ENCODE peak calls at places on chromosomes 1 and 21, in seven cellular contexts. One of them, this sample, is unnamed.

GRCh38 chr1:63367218-63368103 is at the start of gene ALG6:
- DNase-seq in astrocyte of the spinal cord: peak
- DNase-seq in lower lobe of right lung: peak
- DNase-seq in WERI-Rb-1: peak
- DNase-seq in stomach: peak
- DNase-seq in body of pancreas: peak
- DNase-seq in HFF-Myc: peak
- DNase-seq in this sample: peak

GRCh38 chr1:42484382-42484781 is 21.3 kb downstream of the CCDC30 start:
- DNase-seq in astrocyte of the spinal cord: peak
- DNase-seq in lower lobe of right lung: no peak
- DNase-seq in WERI-Rb-1: peak
- DNase-seq in stomach: no peak
- DNase-seq in body of pancreas: no peak
- DNase-seq in HFF-Myc: peak
- DNase-seq in this sample: no peak

GRCh38 chr1:182786223-182787001 is 3.2 kb upstream of the NPL start:
- DNase-seq in astrocyte of the spinal cord: peak
- DNase-seq in lower lobe of right lung: peak
- DNase-seq in WERI-Rb-1: peak
- DNase-seq in stomach: peak
- DNase-seq in body of pancreas: peak
- DNase-seq in HFF-Myc: peak
- DNase-seq in this sample: peak

GRCh38 chr1:183804916-183805734 is at the start of gene RGL1:
- DNase-seq in astrocyte of the spinal cord: peak
- DNase-seq in lower lobe of right lung: peak
- DNase-seq in WERI-Rb-1: peak
- DNase-seq in stomach: peak
- DNase-seq in body of pancreas: peak
- DNase-seq in HFF-Myc: no peak
- DNase-seq in this sample: peak

GRCh38 chr1:222546548-222547259 is 1.2 kb downstream of the HHIPL2 start:
- DNase-seq in astrocyte of the spinal cord: peak
- DNase-seq in lower lobe of right lung: no peak
- DNase-seq in WERI-Rb-1: peak
- DNase-seq in stomach: no peak
- DNase-seq in body of pancreas: no peak
- DNase-seq in HFF-Myc: peak
- DNase-seq in this sample: peak

GRCh38 chr1:28259935-28260802 is 851 bp downstream of the SESN2 start:
- DNase-seq in astrocyte of the spinal cord: peak
- DNase-seq in lower lobe of right lung: peak
- DNase-seq in WERI-Rb-1: peak
- DNase-seq in stomach: peak
- DNase-seq in body of pancreas: peak
- DNase-seq in HFF-Myc: peak
- DNase-seq in this sample: no peak

GRCh38 chr1:155329980-155330598 is 9.4 kb downstream of the RUSC1 start:
- DNase-seq in astrocyte of the spinal cord: no peak
- DNase-seq in lower lobe of right lung: no peak
- DNase-seq in WERI-Rb-1: peak
- DNase-seq in stomach: no peak
- DNase-seq in body of pancreas: no peak
- DNase-seq in HFF-Myc: no peak
- DNase-seq in this sample: no peak

GRCh38 chr1:59332983-59333382 is 36.1 kb downstream of the FGGY start:
- DNase-seq in astrocyte of the spinal cord: peak
- DNase-seq in lower lobe of right lung: no peak
- DNase-seq in WERI-Rb-1: no peak
- DNase-seq in stomach: no peak
- DNase-seq in body of pancreas: no peak
- DNase-seq in HFF-Myc: peak
- DNase-seq in this sample: peak

GRCh38 chr1:200133123-200133522 is 105.6 kb downstream of the NR5A2 start:
- DNase-seq in astrocyte of the spinal cord: no peak
- DNase-seq in lower lobe of right lung: no peak
- DNase-seq in WERI-Rb-1: no peak
- DNase-seq in stomach: no peak
- DNase-seq in body of pancreas: no peak
- DNase-seq in HFF-Myc: no peak
- DNase-seq in this sample: no peak

GRCh38 chr21:43191521-43191920 is 22.7 kb downstream of the CRYAA start:
- DNase-seq in astrocyte of the spinal cord: no peak
- DNase-seq in lower lobe of right lung: no peak
- DNase-seq in WERI-Rb-1: peak
- DNase-seq in stomach: no peak
- DNase-seq in body of pancreas: no peak
- DNase-seq in HFF-Myc: no peak
- DNase-seq in this sample: no peak

GRCh38 chr1:89322402-89322801 is 41.5 kb upstream of the GBP6 start:
- DNase-seq in astrocyte of the spinal cord: no peak
- DNase-seq in lower lobe of right lung: no peak
- DNase-seq in WERI-Rb-1: no peak
- DNase-seq in stomach: no peak
- DNase-seq in body of pancreas: no peak
- DNase-seq in HFF-Myc: no peak
- DNase-seq in this sample: no peak

GRCh38 chr1:68497358-68497698 is 446 bp upstream of the DEPDC1 start:
- DNase-seq in astrocyte of the spinal cord: no peak
- DNase-seq in lower lobe of right lung: no peak
- DNase-seq in WERI-Rb-1: no peak
- DNase-seq in stomach: no peak
- DNase-seq in body of pancreas: no peak
- DNase-seq in HFF-Myc: no peak
- DNase-seq in this sample: no peak

GRCh38 chr21:45112371-45112770 is 38.0 kb downstream of the ADARB1 start:
- DNase-seq in astrocyte of the spinal cord: no peak
- DNase-seq in lower lobe of right lung: no peak
- DNase-seq in WERI-Rb-1: no peak
- DNase-seq in stomach: no peak
- DNase-seq in body of pancreas: no peak
- DNase-seq in HFF-Myc: no peak
- DNase-seq in this sample: no peak

GRCh38 chr21:20999567-21000169 is 1.5 kb downstream of the NCAM2 start:
- DNase-seq in astrocyte of the spinal cord: peak
- DNase-seq in lower lobe of right lung: no peak
- DNase-seq in WERI-Rb-1: peak
- DNase-seq in stomach: no peak
- DNase-seq in body of pancreas: peak
- DNase-seq in HFF-Myc: peak
- DNase-seq in this sample: no peak

GRCh38 chr21:42352433-42353095 is 1.8 kb upstream of the TFF2 start:
- DNase-seq in astrocyte of the spinal cord: no peak
- DNase-seq in lower lobe of right lung: no peak
- DNase-seq in WERI-Rb-1: no peak
- DNase-seq in stomach: peak
- DNase-seq in body of pancreas: no peak
- DNase-seq in HFF-Myc: no peak
- DNase-seq in this sample: no peak

GRCh38 chr21:46424621-46425020 is 34.1 kb upstream of the DIP2A start:
- DNase-seq in astrocyte of the spinal cord: no peak
- DNase-seq in lower lobe of right lung: peak
- DNase-seq in WERI-Rb-1: no peak
- DNase-seq in stomach: no peak
- DNase-seq in body of pancreas: no peak
- DNase-seq in HFF-Myc: no peak
- DNase-seq in this sample: no peak

GRCh38 chr1:92484472-92485373 is 2.0 kb downstream of the GFI1 start:
- DNase-seq in astrocyte of the spinal cord: no peak
- DNase-seq in lower lobe of right lung: peak
- DNase-seq in WERI-Rb-1: peak
- DNase-seq in stomach: peak
- DNase-seq in body of pancreas: peak
- DNase-seq in HFF-Myc: no peak
- DNase-seq in this sample: no peak

GRCh38 chr1:90768826-90769225 is 51.7 kb upstream of the BARHL2 start:
- DNase-seq in astrocyte of the spinal cord: no peak
- DNase-seq in lower lobe of right lung: no peak
- DNase-seq in WERI-Rb-1: no peak
- DNase-seq in stomach: no peak
- DNase-seq in body of pancreas: no peak
- DNase-seq in HFF-Myc: no peak
- DNase-seq in this sample: no peak

GRCh38 chr1:230375795-230376194 is 50.3 kb downstream of the PGBD5 start:
- DNase-seq in astrocyte of the spinal cord: no peak
- DNase-seq in lower lobe of right lung: no peak
- DNase-seq in WERI-Rb-1: no peak
- DNase-seq in stomach: no peak
- DNase-seq in body of pancreas: peak
- DNase-seq in HFF-Myc: no peak
- DNase-seq in this sample: no peak

GRCh38 chr1:6358757-6359567 is 34.6 kb downstream of the ACOT7 start:
- DNase-seq in astrocyte of the spinal cord: peak
- DNase-seq in lower lobe of right lung: peak
- DNase-seq in WERI-Rb-1: no peak
- DNase-seq in stomach: no peak
- DNase-seq in body of pancreas: peak
- DNase-seq in HFF-Myc: peak
- DNase-seq in this sample: no peak

GRCh38 chr21:42681296-42682206 is 28.1 kb downstream of the PDE9A start:
- DNase-seq in astrocyte of the spinal cord: no peak
- DNase-seq in lower lobe of right lung: no peak
- DNase-seq in WERI-Rb-1: no peak
- DNase-seq in stomach: no peak
- DNase-seq in body of pancreas: no peak
- DNase-seq in HFF-Myc: no peak
- DNase-seq in this sample: no peak

GRCh38 chr1:43970911-43971310 is 1.1 kb downstream of the DPH2 start:
- DNase-seq in astrocyte of the spinal cord: no peak
- DNase-seq in lower lobe of right lung: no peak
- DNase-seq in WERI-Rb-1: no peak
- DNase-seq in stomach: no peak
- DNase-seq in body of pancreas: no peak
- DNase-seq in HFF-Myc: no peak
- DNase-seq in this sample: no peak

GRCh38 chr1:43970502-43970901 is 692 bp downstream of the DPH2 start:
- DNase-seq in astrocyte of the spinal cord: no peak
- DNase-seq in lower lobe of right lung: no peak
- DNase-seq in WERI-Rb-1: no peak
- DNase-seq in stomach: no peak
- DNase-seq in body of pancreas: no peak
- DNase-seq in HFF-Myc: no peak
- DNase-seq in this sample: no peak

GRCh38 chr1:43968348-43968948 is 1.4 kb upstream of the DPH2 start:
- DNase-seq in astrocyte of the spinal cord: no peak
- DNase-seq in lower lobe of right lung: no peak
- DNase-seq in WERI-Rb-1: no peak
- DNase-seq in stomach: no peak
- DNase-seq in body of pancreas: peak
- DNase-seq in HFF-Myc: no peak
- DNase-seq in this sample: no peak

GRCh38 chr1:43969746-43970466 is at the start of gene DPH2:
- DNase-seq in astrocyte of the spinal cord: peak
- DNase-seq in lower lobe of right lung: peak
- DNase-seq in WERI-Rb-1: peak
- DNase-seq in stomach: peak
- DNase-seq in body of pancreas: peak
- DNase-seq in HFF-Myc: peak
- DNase-seq in this sample: peak

GRCh38 chr1:43969416-43969745 is 429 bp upstream of the DPH2 start:
- DNase-seq in astrocyte of the spinal cord: no peak
- DNase-seq in lower lobe of right lung: no peak
- DNase-seq in WERI-Rb-1: no peak
- DNase-seq in stomach: no peak
- DNase-seq in body of pancreas: no peak
- DNase-seq in HFF-Myc: no peak
- DNase-seq in this sample: no peak
- H3K4me3 ChIP-seq in astrocyte of the spinal cord: no peak
- H3K4me3 ChIP-seq in lower lobe of right lung: peak
- H3K4me3 ChIP-seq in WERI-Rb-1: peak
- H3K4me3 ChIP-seq in stomach: peak
- H3K4me3 ChIP-seq in body of pancreas: no peak
- H3K4me3 ChIP-seq in HFF-Myc: no peak
- H3K4me3 ChIP-seq in this sample: peak

DNA sequence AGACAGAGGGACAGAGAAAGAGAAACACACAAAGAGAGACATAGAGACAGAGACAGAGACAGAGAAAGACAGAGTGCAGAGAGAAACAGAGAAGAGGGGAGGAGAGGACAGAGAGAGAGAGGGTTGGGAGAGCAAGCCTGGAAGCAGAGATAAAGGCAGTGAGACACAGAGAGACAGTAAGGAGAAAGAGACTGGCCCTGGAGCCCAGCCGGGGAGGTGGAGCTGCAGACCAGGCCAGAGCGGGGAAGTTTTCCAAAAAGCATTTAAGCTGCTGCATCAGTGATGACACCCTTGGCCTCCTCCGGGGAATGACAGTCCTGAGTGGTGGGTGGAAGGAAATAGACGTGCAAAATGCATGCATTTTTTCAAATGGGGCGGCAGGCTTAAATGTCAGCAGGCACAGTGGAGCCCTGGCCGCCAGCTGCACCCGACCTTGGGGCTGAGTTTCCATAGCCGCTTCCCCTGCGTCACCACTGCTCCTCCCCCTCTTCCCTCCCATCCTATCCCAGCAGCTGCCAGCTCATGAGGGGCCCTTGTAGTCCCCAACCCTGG is 95.4 kb upstream of the KLHDC7A start:
- DNase-seq in astrocyte of the spinal cord: no peak
- DNase-seq in lower lobe of right lung: no peak
- DNase-seq in WERI-Rb-1: peak
- DNase-seq in stomach: no peak
- DNase-seq in body of pancreas: peak
- DNase-seq in HFF-Myc: no peak
- DNase-seq in this sample: no peak
- H3K4me3 ChIP-seq in astrocyte of the spinal cord: no peak
- H3K4me3 ChIP-seq in lower lobe of right lung: no peak
- H3K4me3 ChIP-seq in WERI-Rb-1: peak
- H3K4me3 ChIP-seq in stomach: no peak
- H3K4me3 ChIP-seq in body of pancreas: no peak
- H3K4me3 ChIP-seq in HFF-Myc: no peak
- H3K4me3 ChIP-seq in this sample: no peak

GRCh38 chr1:163022129-163022528 is 47.0 kb upstream of the RGS4 start:
- DNase-seq in astrocyte of the spinal cord: no peak
- DNase-seq in lower lobe of right lung: no peak
- DNase-seq in WERI-Rb-1: no peak
- DNase-seq in stomach: no peak
- DNase-seq in body of pancreas: no peak
- DNase-seq in HFF-Myc: no peak
- DNase-seq in this sample: no peak

GRCh38 chr1:163027610-163028009 is 41.6 kb upstream of the RGS4 start:
- DNase-seq in astrocyte of the spinal cord: no peak
- DNase-seq in lower lobe of right lung: no peak
- DNase-seq in WERI-Rb-1: no peak
- DNase-seq in stomach: no peak
- DNase-seq in body of pancreas: no peak
- DNase-seq in HFF-Myc: no peak
- DNase-seq in this sample: no peak
- H3K4me3 ChIP-seq in astrocyte of the spinal cord: no peak
- H3K4me3 ChIP-seq in lower lobe of right lung: no peak
- H3K4me3 ChIP-seq in WERI-Rb-1: no peak
- H3K4me3 ChIP-seq in stomach: no peak
- H3K4me3 ChIP-seq in body of pancreas: no peak
- H3K4me3 ChIP-seq in HFF-Myc: no peak
- H3K4me3 ChIP-seq in this sample: no peak

DNA sequence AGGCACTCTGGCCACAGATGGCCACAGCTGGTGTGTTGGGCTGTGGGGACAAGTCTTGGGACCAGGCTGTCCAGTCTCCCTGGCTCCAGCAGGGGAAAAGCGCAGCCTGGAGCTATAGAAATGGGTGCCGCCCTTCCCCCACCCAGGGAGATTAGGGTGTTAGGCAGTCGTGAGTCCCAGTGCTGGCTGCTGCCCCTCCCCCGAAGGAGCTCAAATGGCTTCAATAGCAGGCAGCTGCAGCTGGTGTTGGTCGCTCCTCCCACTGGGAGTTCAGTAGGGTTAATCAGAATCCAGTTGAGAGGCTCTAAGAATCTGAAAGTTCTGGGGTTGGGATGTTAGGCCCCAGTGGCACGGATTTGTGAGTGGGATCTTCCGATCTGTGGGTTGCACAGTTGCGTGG is 595.6 kb upstream of the PKN2 start:
- DNase-seq in astrocyte of the spinal cord: no peak
- DNase-seq in lower lobe of right lung: no peak
- DNase-seq in WERI-Rb-1: peak
- DNase-seq in stomach: no peak
- DNase-seq in body of pancreas: no peak
- DNase-seq in HFF-Myc: no peak
- DNase-seq in this sample: no peak
- H3K4me3 ChIP-seq in astrocyte of the spinal cord: no peak
- H3K4me3 ChIP-seq in lower lobe of right lung: no peak
- H3K4me3 ChIP-seq in WERI-Rb-1: no peak
- H3K4me3 ChIP-seq in stomach: no peak
- H3K4me3 ChIP-seq in body of pancreas: no peak
- H3K4me3 ChIP-seq in HFF-Myc: no peak
- H3K4me3 ChIP-seq in this sample: no peak

This sample was measured in Panc1.